ENCODE peak calls at places on chromosomes 2 and 18, in seven cellular contexts. M is endothelial cell, P is suprapubic skin, O is astrocyte of the spinal cord, Q is cardiac fibroblast, Y is uterus, K is GM20000. R is an unnamed sample.

GRCh38 chr2:146576301-146576700 is 1268.5 kb upstream of the ACVR2A start:
- DNase-seq in M (no peak), Y (no peak), Q (peak; percentile 41), P (no peak), O (no peak), K (no peak), R (no peak)

GRCh38 chr2:160227252-160227651 is 27.2 kb upstream of the ITGB6 start:
- DNase-seq in M (no peak), K (no peak), O (peak; percentile 72), Q (peak; percentile 53), Y (no peak), P (no peak), R (no peak)

GRCh38 chr2:158949300-158949699 is 19.1 kb upstream of the TANC1 start:
- DNase-seq in M (no peak), Q (no peak), P (no peak), O (no peak), Y (no peak), K (no peak), R (no peak)

GRCh38 chr18:22778996-22779395 is 154.1 kb upstream of the RBBP8 start:
- DNase-seq in O (no peak), K (no peak), P (no peak), M (no peak), Y (no peak), Q (peak; percentile 24), R (no peak)

GRCh38 chr2:204199357-204199756 is 262.8 kb downstream of the ICOS start:
- DNase-seq in O (no peak), Y (no peak), K (no peak), M (no peak), P (no peak), Q (no peak), R (no peak)

GRCh38 chr18:48709371-48709770 is 170.5 kb downstream of the CTIF start:
- DNase-seq in Y (no peak), Q (no peak), O (no peak), K (no peak), M (peak; percentile 47), P (no peak), R (no peak)

GRCh38 chr2:63124209-63124608 is 73.6 kb downstream of the OTX1 start:
- DNase-seq in O (no peak), Q (no peak), K (peak; percentile 33), M (no peak), P (no peak), Y (no peak), R (no peak)

GRCh38 chr2:103179800-103180199 is 418.0 kb downstream of the TMEM182 start:
- DNase-seq in O (no peak), M (no peak), K (no peak), Y (no peak), P (no peak), Q (no peak), R (no peak)

GRCh38 chr2:79935771-79936657 is 368.5 kb downstream of the LRRTM1 start:
- DNase-seq in Y (no peak), K (peak; percentile 29), Q (peak; percentile 68), M (peak; percentile 60), P (no peak), O (peak; percentile 46), R (peak; percentile 38)

GRCh38 chr2:106026271-106027190 is 167.6 kb downstream of the UXS1 start:
- DNase-seq in Q (no peak), K (no peak), O (no peak), Y (no peak), P (no peak), M (no peak), R (no peak)

GRCh38 chr2:229141626-229142025 is 129.5 kb downstream of the PID1 start:
- DNase-seq in P (no peak), K (no peak), Y (no peak), Q (peak; percentile 53), O (peak; percentile 80), M (no peak), R (no peak)

GRCh38 chr2:171272039-171272438 is 111.3 kb upstream of the TLK1 start:
- DNase-seq in K (no peak), P (no peak), M (no peak), Y (peak; percentile 17), Q (peak; percentile 94), O (peak; percentile 91), R (peak; percentile 70)

GRCh38 chr2:231683292-231683898 is 24.9 kb upstream of the PTMA start:
- DNase-seq in O (no peak), P (no peak), Y (no peak), K (no peak), M (no peak), Q (no peak), R (no peak)

GRCh38 chr2:189654641-189655040 is 6.6 kb upstream of the ASNSD1 start:
- DNase-seq in P (no peak), Y (no peak), O (peak; percentile 55), M (no peak), Q (no peak), K (no peak), R (no peak)

GRCh38 chr2:70966681-70967080 is 11.7 kb upstream of the ANKRD53 start:
- DNase-seq in K (no peak), O (no peak), Y (no peak), P (no peak), Q (no peak), M (no peak), R (no peak)

GRCh38 chr2:40434638-40435296 is 17.1 kb downstream of the SLC8A1 start:
- DNase-seq in Q (peak; percentile 96), O (peak; percentile 91), M (no peak), K (no peak), P (no peak), Y (peak; percentile 40), R (peak; percentile 57)

GRCh38 chr2:149363953-149364352 is 33.6 kb downstream of the LYPD6 start:
- DNase-seq in O (peak; percentile 19), K (no peak), P (no peak), Y (no peak), Q (no peak), M (no peak), R (no peak)

GRCh38 chr2:33671198-33671597 is 72.1 kb upstream of the FAM98A start:
- DNase-seq in K (no peak), O (no peak), Q (no peak), M (no peak), P (no peak), Y (no peak), R (no peak)

GRCh38 chr2:33672896-33673295 is 73.8 kb upstream of the FAM98A start:
- DNase-seq in K (no peak), Q (no peak), Y (no peak), M (no peak), O (no peak), P (no peak), R (no peak)

GRCh38 chr2:33673937-33674336 is 74.8 kb upstream of the FAM98A start:
- DNase-seq in Q (peak; percentile 3), K (peak; percentile 11), Y (no peak), M (no peak), O (peak; percentile 24), P (no peak), R (no peak)

GRCh38 chr2:33672389-33672788 is 73.3 kb upstream of the FAM98A start:
- DNase-seq in K (no peak), O (no peak), Y (no peak), M (no peak), P (no peak), Q (no peak), R (no peak)

GRCh38 chr2:33670392-33670937 is 71.4 kb upstream of the FAM98A start:
- DNase-seq in Y (no peak), K (no peak), P (no peak), M (no peak), Q (no peak), O (no peak), R (no peak)
- TF ChIP-seq CTCF in Y (no peak), K (no peak), P (no peak), M (peak; percentile 25), Q (peak; percentile 4), O (peak; percentile 5), R (no peak)

DNA sequence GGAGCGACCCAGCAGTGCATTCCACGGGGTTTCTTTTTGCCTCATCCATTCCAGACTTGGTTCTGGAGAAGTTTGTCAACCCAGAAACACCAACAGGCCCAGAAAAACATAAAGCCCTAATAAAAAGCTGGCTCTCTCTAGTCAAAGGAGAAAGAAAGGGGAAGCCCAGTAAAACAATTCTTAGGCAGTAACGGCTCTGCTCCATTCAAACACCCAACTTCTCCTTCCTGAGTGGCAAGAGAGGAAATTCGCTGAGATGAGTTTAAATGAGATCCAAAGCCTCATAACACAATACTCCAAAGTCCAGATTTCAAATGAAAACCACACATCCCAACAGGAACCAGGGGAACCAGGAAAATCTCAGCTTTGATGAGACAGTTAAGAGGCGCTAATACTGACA is 179.9 kb downstream of the RPIA start:
- DNase-seq in M (no peak), K (no peak), Q (no peak), P (no peak), Y (no peak), O (no peak), R (no peak)
- TF ChIP-seq CTCF in M (no peak), K (no peak), Q (no peak), P (no peak), Y (no peak), O (no peak), R (no peak)

GRCh38 chr2:85873679-85874078 is 15.1 kb downstream of the ST3GAL5 start:
- DNase-seq in Q (no peak), K (no peak), M (no peak), O (no peak), P (no peak), Y (no peak), R (peak; percentile 10)
- TF ChIP-seq CTCF in Q (peak; percentile 29), K (no peak), M (peak; percentile 33), O (peak; percentile 23), P (no peak), Y (no peak), R (no peak)

GRCh38 chr2:96319396-96319795 is 5.7 kb upstream of the ITPRIPL1 start:
- DNase-seq in M (no peak), Q (no peak), Y (no peak), K (no peak), O (no peak), P (no peak), R (no peak)

GRCh38 chr2:96318723-96319122 is 6.4 kb upstream of the ITPRIPL1 start:
- DNase-seq in O (no peak), K (no peak), M (no peak), P (no peak), Y (no peak), Q (no peak), R (no peak)

GRCh38 chr2:96315400-96316071 is 9.6 kb upstream of the ITPRIPL1 start:
- DNase-seq in M (no peak), K (peak; percentile 34), O (peak; percentile 51), P (no peak), Q (peak; percentile 82), Y (no peak), R (no peak)

GRCh38 chr2:96316999-96317398 is 8.1 kb upstream of the ITPRIPL1 start:
- DNase-seq in M (no peak), P (no peak), Y (no peak), O (no peak), K (no peak), Q (no peak), R (no peak)

GRCh38 chr2:96317584-96317997 is 7.5 kb upstream of the ITPRIPL1 start:
- DNase-seq in K (no peak), P (no peak), O (no peak), Q (no peak), Y (no peak), M (no peak), R (no peak)
- TF ChIP-seq CTCF in K (no peak), P (no peak), O (no peak), Q (no peak), Y (no peak), M (no peak), R (no peak)

GRCh38 chr2:239979243-239980023 is 45.7 kb downstream of the NDUFA10 start:
- DNase-seq in O (peak; percentile 38), Y (no peak), Q (peak; percentile 56), P (no peak), M (peak; percentile 72), K (no peak), R (no peak)
- TF ChIP-seq CTCF in O (peak; percentile 71), Y (peak; percentile 49), Q (no peak), P (no peak), M (peak; percentile 30), K (no peak), R (no peak)